ENCODE peak calls at places on chromosome 17, in six cellular contexts. I is neuronal stem cell, H is IMR-90, O is H9, B is H1, G is mesenchymal stem cell. R is an unnamed sample.

GRCh38 chr17:21373034-21373433 is 3.1 kb upstream of the KCNJ12 start:
- DNase-seq in I (no peak), H (no peak), O (no peak), B (no peak), G (no peak), R (no peak)

GRCh38 chr17:82120148-82120547 is 22.1 kb upstream of the FASN start:
- DNase-seq in I (no peak), H (peak), O (no peak), B (no peak), G (peak), R (no peak)

GRCh38 chr17:29089601-29090044 is 46.7 kb downstream of the PIPOX start:
- DNase-seq in I (no peak), H (no peak), O (no peak), B (no peak), G (no peak), R (no peak)

GRCh38 chr17:28725166-28725659 is 820 bp downstream of the TLCD1 start:
- DNase-seq in I (no peak), H (peak), O (peak), B (no peak), G (peak), R (peak)

GRCh38 chr17:48194097-48194550 is 86.6 kb downstream of the SNX11 start:
- DNase-seq in I (no peak), H (peak), O (no peak), B (no peak), G (peak), R (no peak)

GRCh38 chr17:81923302-81924260 is 4.0 kb downstream of the MAFG start:
- DNase-seq in I (no peak), H (peak), O (peak), B (no peak), G (peak), R (peak)

GRCh38 chr17:6352016-6352415 is 82.9 kb downstream of the AIPL1 start:
- DNase-seq in I (no peak), H (no peak), O (no peak), B (no peak), G (no peak), R (no peak)

GRCh38 chr17:50149425-50150353 is 788 bp downstream of the PPP1R9B start:
- DNase-seq in I (no peak), H (peak), O (peak), B (no peak), G (peak), R (peak)

GRCh38 chr17:12050646-12051225 is 30.1 kb downstream of the MAP2K4 start:
- DNase-seq in I (no peak), H (no peak), O (no peak), B (no peak), G (no peak), R (no peak)

GRCh38 chr17:67239597-67239996 is 5.4 kb downstream of the HELZ start:
- DNase-seq in I (no peak), H (peak), O (no peak), B (no peak), G (peak), R (no peak)

GRCh38 chr17:66676421-66676820 is 158.5 kb upstream of the CACNG5 start:
- DNase-seq in I (no peak), H (no peak), O (no peak), B (no peak), G (no peak), R (no peak)

GRCh38 chr17:9522074-9522473 is 53.5 kb downstream of the STX8 start:
- DNase-seq in I (peak), H (peak), O (no peak), B (no peak), G (peak), R (peak)

GRCh38 chr17:57565119-57565635 is 179.9 kb downstream of the CCDC182 start:
- DNase-seq in I (no peak), H (no peak), O (no peak), B (no peak), G (no peak), R (no peak)

GRCh38 chr17:80486692-80487091 is 10.3 kb upstream of the NPTX1 start:
- DNase-seq in I (no peak), H (no peak), O (peak), B (no peak), G (no peak), R (no peak)

GRCh38 chr17:68322630-68323029 is 31.3 kb downstream of the ARSG start:
- DNase-seq in I (no peak), H (no peak), O (no peak), B (no peak), G (no peak), R (no peak)

GRCh38 chr17:76107507-76107906 is 3.9 kb upstream of the EXOC7 start:
- DNase-seq in I (no peak), H (no peak), O (no peak), B (no peak), G (no peak), R (no peak)

GRCh38 chr17:50931003-50931878 is 65.1 kb upstream of the TOB1 start:
- DNase-seq in I (peak), H (peak), O (peak), B (peak), G (peak), R (peak)

GRCh38 chr17:49995055-49995738 is at the start of gene DLX3:
- DNase-seq in I (peak), H (peak), O (peak), B (peak), G (peak), R (peak)

GRCh38 chr17:63364944-63365343 is 81.2 kb downstream of the CYB561 start:
- DNase-seq in I (no peak), H (no peak), O (no peak), B (no peak), G (no peak), R (no peak)

GRCh38 chr17:83103200-83103937 is 24.0 kb downstream of the METRNL start:
- DNase-seq in I (no peak), H (peak), O (peak), B (no peak), G (no peak), R (no peak)

GRCh38 chr17:81819648-81820171 is 13.4 kb downstream of the MCRIP1 start:
- DNase-seq in I (no peak), H (no peak), O (no peak), B (no peak), G (no peak), R (no peak)

GRCh38 chr17:69363488-69364210 is 36.7 kb upstream of the ABCA5 start:
- DNase-seq in I (no peak), H (no peak), O (no peak), B (no peak), G (no peak), R (no peak)

GRCh38 chr17:33712120-33712519 is 419.0 kb upstream of the ASIC2 start:
- DNase-seq in I (no peak), H (no peak), O (peak), B (no peak), G (no peak), R (peak)

GRCh38 chr17:77364941-77365583 is 224.3 kb downstream of the SEC14L1 start:
- DNase-seq in I (no peak), H (no peak), O (no peak), B (no peak), G (no peak), R (no peak)

GRCh38 chr17:77363821-77364361 is 223.1 kb downstream of the SEC14L1 start:
- DNase-seq in I (no peak), H (peak), O (peak), B (no peak), G (peak), R (peak)

GRCh38 chr17:77364381-77364911 is 223.7 kb downstream of the SEC14L1 start:
- DNase-seq in I (no peak), H (no peak), O (no peak), B (no peak), G (no peak), R (no peak)

GRCh38 chr17:77358801-77359716 is 218.3 kb downstream of the SEC14L1 start:
- DNase-seq in I (no peak), H (no peak), O (no peak), B (no peak), G (no peak), R (no peak)

GRCh38 chr17:77361986-77362620 is 221.3 kb downstream of the SEC14L1 start:
- DNase-seq in I (no peak), H (no peak), O (no peak), B (no peak), G (no peak), R (no peak)
- H3K4me2 ChIP-seq in I (no peak), H (no peak), O (no peak), B (no peak), G (no peak), R (no peak)

GRCh38 chr17:44118427-44119050 is 4.9 kb downstream of the HDAC5 start:
- DNase-seq in I (no peak), H (no peak), O (no peak), B (no peak), G (no peak), R (peak)
- H2BK15ac ChIP-seq in I (no peak), H (no peak), O (no peak), B (peak), G (no peak), R (no peak)

GRCh38 chr17:16925461-16926060 is 46.4 kb downstream of the TNFRSF13B start:
- DNase-seq in I (no peak), H (no peak), O (no peak), B (no peak), G (no peak), R (no peak)

GRCh38 chr17:16926061-16926511 is 45.8 kb downstream of the TNFRSF13B start:
- DNase-seq in I (no peak), H (no peak), O (no peak), B (no peak), G (no peak), R (no peak)

GRCh38 chr17:16923904-16924700 is 47.8 kb downstream of the TNFRSF13B start:
- DNase-seq in I (no peak), H (no peak), O (peak), B (no peak), G (no peak), R (no peak)

GRCh38 chr17:16923097-16923903 is 48.6 kb downstream of the TNFRSF13B start:
- DNase-seq in I (no peak), H (no peak), O (no peak), B (no peak), G (no peak), R (no peak)

DNA sequence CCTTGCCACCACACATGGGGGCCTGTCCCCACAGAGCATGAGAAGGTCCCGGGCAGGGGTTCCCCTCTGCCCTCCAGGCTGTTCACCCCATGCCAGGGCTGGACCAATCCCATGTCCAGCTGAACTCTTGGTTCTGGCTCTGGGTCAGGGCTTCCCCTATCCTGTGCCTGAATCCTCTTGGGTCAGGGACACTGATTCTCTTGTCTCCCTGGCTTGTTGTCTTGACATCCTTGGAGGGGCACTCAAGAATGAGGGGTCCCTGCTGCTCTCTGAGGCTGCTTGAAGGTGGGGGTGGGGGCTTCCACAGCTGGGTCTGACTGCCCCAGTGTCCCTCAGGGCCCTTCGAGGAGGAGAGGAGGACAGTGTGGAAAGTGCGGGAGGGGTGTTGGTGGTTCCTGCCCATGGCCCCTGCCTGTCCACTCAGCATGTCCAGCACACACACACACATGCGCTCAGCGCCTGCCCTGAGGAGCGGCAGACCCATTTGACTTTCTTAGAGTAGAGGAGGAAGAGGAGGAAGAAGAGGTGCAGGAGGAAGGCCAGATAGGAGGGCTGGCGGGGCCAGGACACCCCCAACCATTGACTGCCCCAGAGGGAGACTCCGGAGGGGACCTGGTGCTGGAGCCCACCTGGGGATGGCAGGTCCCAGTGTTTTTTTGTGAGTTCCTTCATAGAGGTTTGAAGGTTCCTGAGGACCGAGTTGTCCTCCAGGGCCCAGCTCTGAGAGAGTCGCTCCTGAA is 47.0 kb downstream of the TNFRSF13B start:
- DNase-seq in I (no peak), H (no peak), O (no peak), B (no peak), G (no peak), R (no peak)
- H2AK5ac ChIP-seq in I (peak), H (no peak), O (no peak), B (no peak), G (no peak), R (no peak)

DNA sequence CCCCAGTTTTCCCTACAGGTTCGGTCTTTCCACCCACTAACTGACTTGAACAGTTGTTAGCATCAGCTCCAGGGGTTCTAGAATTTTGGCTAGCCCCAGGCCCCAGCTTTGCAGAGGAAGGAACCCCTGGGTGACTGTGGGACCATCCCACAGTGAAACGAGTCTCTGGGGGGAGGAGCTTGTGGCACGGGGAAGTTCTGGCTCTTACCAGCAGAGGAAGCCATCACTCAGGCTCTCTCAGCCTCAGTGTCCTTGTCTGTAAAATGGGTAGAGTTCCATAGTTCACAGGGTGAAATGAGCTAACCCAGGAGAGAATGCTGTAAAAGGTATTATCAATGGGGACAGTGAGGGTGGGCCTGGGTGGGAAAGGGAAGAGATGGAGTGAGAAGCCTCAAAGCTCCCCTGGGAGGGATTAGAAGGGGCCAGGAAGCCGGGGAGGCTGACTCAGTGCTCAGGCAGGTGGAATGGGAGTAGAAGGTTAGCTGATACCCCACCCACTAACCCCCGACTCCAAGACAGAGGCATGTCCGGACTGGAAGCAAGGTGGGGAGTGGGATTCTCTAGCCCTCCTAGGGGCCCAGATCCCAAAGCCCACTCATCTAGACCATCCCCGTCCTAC is 30.9 kb upstream of the CDC42EP4 start:
- DNase-seq in I (peak), H (peak), O (no peak), B (no peak), G (peak), R (no peak)
- H3K4me2 ChIP-seq in I (peak), H (peak), O (peak), B (peak), G (peak), R (peak)

GRCh38 chr17:19361975-19362292 is 589 bp downstream of the B9D1 start:
- DNase-seq in I (no peak), H (no peak), O (no peak), B (no peak), G (no peak), R (no peak)
- H2BK15ac ChIP-seq in I (no peak), H (peak), O (no peak), B (no peak), G (no peak), R (no peak)

GRCh38 chr17:4440021-4440420 is 6.3 kb downstream of the SPNS3 start:
- DNase-seq in I (no peak), H (no peak), O (no peak), B (no peak), G (no peak), R (no peak)
- H2AK5ac ChIP-seq in I (no peak), H (no peak), O (no peak), B (no peak), G (no peak), R (no peak)

DNA sequence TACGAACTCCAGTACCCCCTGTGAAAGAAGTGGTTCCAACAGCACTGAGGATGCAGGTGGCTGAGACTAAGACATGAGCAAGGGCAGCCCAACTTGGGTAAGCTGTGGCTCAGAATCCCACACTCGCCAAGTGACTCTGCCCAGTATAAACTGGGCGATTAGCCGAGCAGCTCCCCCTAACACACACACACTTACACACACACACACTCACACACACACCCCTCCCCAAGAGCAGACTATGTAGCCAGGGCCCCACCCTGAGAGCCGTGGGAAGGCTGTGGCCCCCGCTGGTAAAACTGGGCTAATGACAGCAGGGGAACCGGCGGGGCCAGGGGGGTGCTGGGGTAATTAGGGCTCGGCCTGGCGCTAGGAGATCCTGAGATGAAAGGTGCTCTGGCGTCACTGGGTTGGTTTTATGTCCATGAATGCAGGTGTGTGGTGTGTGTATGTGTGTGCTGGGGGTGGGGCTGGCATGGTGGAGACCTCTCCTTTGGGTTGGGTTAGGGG is 1.2 kb upstream of the THRA start:
- DNase-seq in I (no peak), H (no peak), O (no peak), B (no peak), G (no peak), R (no peak)
- H3K4me2 ChIP-seq in I (no peak), H (no peak), O (no peak), B (peak), G (no peak), R (no peak)

GRCh38 chr17:27595208-27595607 is 35.8 kb upstream of the LGALS9 start:
- DNase-seq in I (no peak), H (no peak), O (no peak), B (no peak), G (no peak), R (no peak)

GRCh38 chr17:27593857-27594255 is 37.1 kb upstream of the LGALS9 start:
- DNase-seq in I (no peak), H (no peak), O (no peak), B (no peak), G (no peak), R (no peak)

GRCh38 chr17:27591986-27592385 is 39.0 kb upstream of the LGALS9 start:
- DNase-seq in I (no peak), H (no peak), O (no peak), B (no peak), G (no peak), R (no peak)

GRCh38 chr17:27590864-27591263 is 40.1 kb upstream of the LGALS9 start:
- DNase-seq in I (no peak), H (no peak), O (no peak), B (no peak), G (no peak), R (no peak)

GRCh38 chr17:27593232-27593856 is 37.6 kb upstream of the LGALS9 start:
- DNase-seq in I (no peak), H (no peak), O (no peak), B (no peak), G (no peak), R (no peak)
- H2BK15ac ChIP-seq in I (no peak), H (no peak), O (no peak), B (no peak), G (no peak), R (no peak)

GRCh38 chr17:2875608-2876007 is 79.4 kb downstream of the RAP1GAP2 start:
- DNase-seq in I (no peak), H (no peak), O (peak), B (no peak), G (no peak), R (peak)
- H2AK5ac ChIP-seq in I (no peak), H (no peak), O (no peak), B (peak), G (no peak), R (peak)